ENCODE peak calls at places on chromosomes 5 and 9, in six cellular contexts. One of them, this sample, is unnamed.

GRCh38 chr5:166883016-166883415 is 1408.4 kb upstream of the WWC1 start:
- DNase-seq in A549: peak
- DNase-seq in CD8-positive, alpha-beta T cell: no peak
- DNase-seq in CD4-positive, alpha-beta memory T cell: no peak
- DNase-seq in substantia nigra: no peak
- DNase-seq in fibroblast of lung: peak
- DNase-seq in this sample: no peak

GRCh38 chr9:137313326-137313920 is 11.4 kb upstream of the NRARP start:
- DNase-seq in A549: no peak
- DNase-seq in CD8-positive, alpha-beta T cell: no peak
- DNase-seq in CD4-positive, alpha-beta memory T cell: no peak
- DNase-seq in substantia nigra: no peak
- DNase-seq in fibroblast of lung: no peak
- DNase-seq in this sample: no peak

GRCh38 chr5:141783599-141784296 is 94.5 kb downstream of the PCDH1 start:
- DNase-seq in A549: no peak
- DNase-seq in CD8-positive, alpha-beta T cell: no peak
- DNase-seq in CD4-positive, alpha-beta memory T cell: no peak
- DNase-seq in substantia nigra: peak
- DNase-seq in fibroblast of lung: peak
- DNase-seq in this sample: peak

GRCh38 chr5:127878174-127878750 is 175.1 kb downstream of the CCDC192 start:
- DNase-seq in A549: peak
- DNase-seq in CD8-positive, alpha-beta T cell: no peak
- DNase-seq in CD4-positive, alpha-beta memory T cell: no peak
- DNase-seq in substantia nigra: no peak
- DNase-seq in fibroblast of lung: peak
- DNase-seq in this sample: no peak

GRCh38 chr9:137866226-137867141 is 11.1 kb upstream of the CACNA1B start:
- DNase-seq in A549: no peak
- DNase-seq in CD8-positive, alpha-beta T cell: no peak
- DNase-seq in CD4-positive, alpha-beta memory T cell: no peak
- DNase-seq in substantia nigra: no peak
- DNase-seq in fibroblast of lung: no peak
- DNase-seq in this sample: no peak

GRCh38 chr5:92907914-92908606 is 673.0 kb downstream of the NR2F1-AS1 start:
- DNase-seq in A549: no peak
- DNase-seq in CD8-positive, alpha-beta T cell: no peak
- DNase-seq in CD4-positive, alpha-beta memory T cell: no peak
- DNase-seq in substantia nigra: no peak
- DNase-seq in fibroblast of lung: peak
- DNase-seq in this sample: no peak

GRCh38 chr9:99595796-99596195 is 225.9 kb upstream of the NR4A3 start:
- DNase-seq in A549: no peak
- DNase-seq in CD8-positive, alpha-beta T cell: no peak
- DNase-seq in CD4-positive, alpha-beta memory T cell: no peak
- DNase-seq in substantia nigra: no peak
- DNase-seq in fibroblast of lung: no peak
- DNase-seq in this sample: no peak

GRCh38 chr9:33080534-33080933 is 4.1 kb upstream of the SMU1 start:
- DNase-seq in A549: no peak
- DNase-seq in CD8-positive, alpha-beta T cell: no peak
- DNase-seq in CD4-positive, alpha-beta memory T cell: no peak
- DNase-seq in substantia nigra: no peak
- DNase-seq in fibroblast of lung: no peak
- DNase-seq in this sample: no peak

GRCh38 chr9:120235081-120235480 is 344.9 kb downstream of the CDK5RAP2 start:
- DNase-seq in A549: no peak
- DNase-seq in CD8-positive, alpha-beta T cell: no peak
- DNase-seq in CD4-positive, alpha-beta memory T cell: no peak
- DNase-seq in substantia nigra: no peak
- DNase-seq in fibroblast of lung: no peak
- DNase-seq in this sample: no peak

GRCh38 chr5:10625700-10626472 is 62.0 kb downstream of the ANKRD33B start:
- DNase-seq in A549: no peak
- DNase-seq in CD8-positive, alpha-beta T cell: no peak
- DNase-seq in CD4-positive, alpha-beta memory T cell: no peak
- DNase-seq in substantia nigra: no peak
- DNase-seq in fibroblast of lung: no peak
- DNase-seq in this sample: no peak
- H3K27ac ChIP-seq in A549: peak
- H3K27ac ChIP-seq in CD8-positive, alpha-beta T cell: no peak
- H3K27ac ChIP-seq in CD4-positive, alpha-beta memory T cell: no peak
- H3K27ac ChIP-seq in substantia nigra: no peak
- H3K27ac ChIP-seq in fibroblast of lung: no peak
- H3K27ac ChIP-seq in this sample: no peak

DNA sequence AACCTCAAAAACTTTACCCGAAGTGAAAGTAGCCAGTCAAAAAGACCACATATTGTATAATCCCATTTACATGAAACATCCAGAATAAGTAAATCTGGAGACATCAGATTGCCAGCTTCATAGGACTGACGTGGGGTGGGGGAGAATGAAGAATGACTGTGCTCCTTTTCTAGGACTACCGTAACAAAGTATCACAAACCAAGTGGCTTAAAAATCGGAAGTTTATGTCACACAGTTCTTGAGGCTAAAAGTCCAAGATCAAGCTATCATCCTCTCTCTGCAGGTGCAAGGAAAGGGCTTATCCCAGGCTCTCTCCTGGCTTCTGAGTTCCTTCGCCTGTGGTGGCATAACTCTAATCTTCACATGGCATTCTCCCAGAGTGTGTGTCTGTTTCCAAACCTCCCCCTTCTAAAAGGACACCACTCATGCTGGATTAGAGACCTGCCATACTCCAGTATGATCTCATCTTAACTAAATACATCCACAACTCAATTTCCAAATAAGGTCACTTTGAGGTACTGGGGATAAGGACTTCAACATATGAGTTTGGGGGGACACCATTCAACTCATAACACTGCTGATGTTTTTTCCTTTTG is 25.5 kb downstream of the ADAM19 start:
- DNase-seq in A549: no peak
- DNase-seq in CD8-positive, alpha-beta T cell: no peak
- DNase-seq in CD4-positive, alpha-beta memory T cell: no peak
- DNase-seq in substantia nigra: no peak
- DNase-seq in fibroblast of lung: peak
- DNase-seq in this sample: no peak
- H3K27ac ChIP-seq in A549: peak
- H3K27ac ChIP-seq in CD8-positive, alpha-beta T cell: no peak
- H3K27ac ChIP-seq in CD4-positive, alpha-beta memory T cell: peak
- H3K27ac ChIP-seq in substantia nigra: no peak
- H3K27ac ChIP-seq in fibroblast of lung: peak
- H3K27ac ChIP-seq in this sample: no peak

DNA sequence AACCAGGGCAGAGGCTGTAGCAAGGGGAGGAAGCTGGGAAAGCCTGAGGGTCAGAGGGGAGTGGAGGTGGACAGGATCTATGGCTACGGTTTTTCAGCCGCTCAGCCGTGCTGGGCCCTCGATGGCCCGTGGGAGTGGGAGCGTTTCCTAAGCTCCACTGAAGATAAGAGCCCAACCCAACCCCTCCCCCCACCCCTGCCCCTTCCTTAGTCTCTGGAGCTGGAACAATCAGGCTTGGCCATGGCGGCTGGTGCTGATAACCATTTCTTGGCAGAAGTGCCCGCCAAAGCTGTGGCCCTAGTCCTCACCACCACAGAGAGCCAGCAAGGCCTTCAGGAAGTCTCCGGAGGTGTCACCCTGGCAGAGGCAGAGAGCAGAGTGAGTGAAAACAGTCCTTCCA is 20.3 kb upstream of the TNIP1 start:
- DNase-seq in A549: no peak
- DNase-seq in CD8-positive, alpha-beta T cell: no peak
- DNase-seq in CD4-positive, alpha-beta memory T cell: no peak
- DNase-seq in substantia nigra: no peak
- DNase-seq in fibroblast of lung: no peak
- DNase-seq in this sample: no peak
- H3K27ac ChIP-seq in A549: no peak
- H3K27ac ChIP-seq in CD8-positive, alpha-beta T cell: no peak
- H3K27ac ChIP-seq in CD4-positive, alpha-beta memory T cell: no peak
- H3K27ac ChIP-seq in substantia nigra: no peak
- H3K27ac ChIP-seq in fibroblast of lung: no peak
- H3K27ac ChIP-seq in this sample: no peak

GRCh38 chr5:78727786-78728761 is 79.5 kb upstream of the LHFPL2 start:
- DNase-seq in A549: peak
- DNase-seq in CD8-positive, alpha-beta T cell: no peak
- DNase-seq in CD4-positive, alpha-beta memory T cell: no peak
- DNase-seq in substantia nigra: no peak
- DNase-seq in fibroblast of lung: no peak
- DNase-seq in this sample: no peak
- H3K27ac ChIP-seq in A549: peak
- H3K27ac ChIP-seq in CD8-positive, alpha-beta T cell: no peak
- H3K27ac ChIP-seq in CD4-positive, alpha-beta memory T cell: no peak
- H3K27ac ChIP-seq in substantia nigra: no peak
- H3K27ac ChIP-seq in fibroblast of lung: no peak
- H3K27ac ChIP-seq in this sample: no peak

GRCh38 chr9:76665458-76665857 is 98.8 kb upstream of the PCA3 start:
- DNase-seq in A549: no peak
- DNase-seq in CD8-positive, alpha-beta T cell: no peak
- DNase-seq in CD4-positive, alpha-beta memory T cell: no peak
- DNase-seq in substantia nigra: no peak
- DNase-seq in fibroblast of lung: no peak
- DNase-seq in this sample: no peak

GRCh38 chr9:76662476-76663281 is 101.6 kb upstream of the PCA3 start:
- DNase-seq in A549: no peak
- DNase-seq in CD8-positive, alpha-beta T cell: no peak
- DNase-seq in CD4-positive, alpha-beta memory T cell: no peak
- DNase-seq in substantia nigra: no peak
- DNase-seq in fibroblast of lung: no peak
- DNase-seq in this sample: no peak

GRCh38 chr9:76664120-76664519 is 100.1 kb upstream of the PCA3 start:
- DNase-seq in A549: no peak
- DNase-seq in CD8-positive, alpha-beta T cell: no peak
- DNase-seq in CD4-positive, alpha-beta memory T cell: no peak
- DNase-seq in substantia nigra: no peak
- DNase-seq in fibroblast of lung: no peak
- DNase-seq in this sample: no peak

GRCh38 chr9:76667521-76667957 is 96.7 kb upstream of the PCA3 start:
- DNase-seq in A549: no peak
- DNase-seq in CD8-positive, alpha-beta T cell: no peak
- DNase-seq in CD4-positive, alpha-beta memory T cell: no peak
- DNase-seq in substantia nigra: no peak
- DNase-seq in fibroblast of lung: peak
- DNase-seq in this sample: no peak
- H3K27ac ChIP-seq in A549: no peak
- H3K27ac ChIP-seq in CD8-positive, alpha-beta T cell: no peak
- H3K27ac ChIP-seq in CD4-positive, alpha-beta memory T cell: no peak
- H3K27ac ChIP-seq in substantia nigra: no peak
- H3K27ac ChIP-seq in fibroblast of lung: no peak
- H3K27ac ChIP-seq in this sample: no peak

GRCh38 chr5:180050106-180050929 is 21.2 kb downstream of the RNF130 start:
- DNase-seq in A549: no peak
- DNase-seq in CD8-positive, alpha-beta T cell: no peak
- DNase-seq in CD4-positive, alpha-beta memory T cell: no peak
- DNase-seq in substantia nigra: no peak
- DNase-seq in fibroblast of lung: no peak
- DNase-seq in this sample: no peak
- H3K27ac ChIP-seq in A549: no peak
- H3K27ac ChIP-seq in CD8-positive, alpha-beta T cell: no peak
- H3K27ac ChIP-seq in CD4-positive, alpha-beta memory T cell: no peak
- H3K27ac ChIP-seq in substantia nigra: no peak
- H3K27ac ChIP-seq in fibroblast of lung: no peak
- H3K27ac ChIP-seq in this sample: no peak

DNA sequence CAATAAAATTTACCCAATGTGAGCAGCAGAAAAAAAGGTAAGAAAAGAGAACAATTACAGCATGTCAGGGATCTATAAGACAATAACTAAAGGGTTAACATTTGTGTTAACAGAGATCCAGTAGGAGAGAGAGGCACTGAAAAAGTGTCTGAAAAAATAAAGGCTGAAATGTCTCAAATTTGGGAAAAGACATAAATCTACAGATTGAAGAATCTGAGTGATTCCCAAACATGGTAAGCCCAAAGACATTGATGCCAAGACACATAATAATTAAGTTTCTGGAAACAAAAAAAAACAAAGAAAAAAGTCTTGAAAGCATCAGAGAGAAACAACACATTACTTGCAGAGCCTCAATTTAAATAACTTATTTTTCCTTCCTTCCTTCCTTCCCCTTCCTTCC is 31.1 kb upstream of the ZNF782 start:
- DNase-seq in A549: no peak
- DNase-seq in CD8-positive, alpha-beta T cell: no peak
- DNase-seq in CD4-positive, alpha-beta memory T cell: no peak
- DNase-seq in substantia nigra: no peak
- DNase-seq in fibroblast of lung: no peak
- DNase-seq in this sample: no peak
- H3K27ac ChIP-seq in A549: no peak
- H3K27ac ChIP-seq in CD8-positive, alpha-beta T cell: no peak
- H3K27ac ChIP-seq in CD4-positive, alpha-beta memory T cell: no peak
- H3K27ac ChIP-seq in substantia nigra: no peak
- H3K27ac ChIP-seq in fibroblast of lung: no peak
- H3K27ac ChIP-seq in this sample: no peak

GRCh38 chr9:15147471-15147870 is 159.5 kb downstream of the TTC39B start:
- DNase-seq in A549: no peak
- DNase-seq in CD8-positive, alpha-beta T cell: no peak
- DNase-seq in CD4-positive, alpha-beta memory T cell: no peak
- DNase-seq in substantia nigra: no peak
- DNase-seq in fibroblast of lung: no peak
- DNase-seq in this sample: no peak

GRCh38 chr9:15139467-15139866 is 167.5 kb downstream of the TTC39B start:
- DNase-seq in A549: no peak
- DNase-seq in CD8-positive, alpha-beta T cell: no peak
- DNase-seq in CD4-positive, alpha-beta memory T cell: no peak
- DNase-seq in substantia nigra: no peak
- DNase-seq in fibroblast of lung: no peak
- DNase-seq in this sample: no peak

GRCh38 chr9:15146121-15146820 is 160.7 kb downstream of the TTC39B start:
- DNase-seq in A549: no peak
- DNase-seq in CD8-positive, alpha-beta T cell: no peak
- DNase-seq in CD4-positive, alpha-beta memory T cell: no peak
- DNase-seq in substantia nigra: no peak
- DNase-seq in fibroblast of lung: no peak
- DNase-seq in this sample: no peak

GRCh38 chr9:15144567-15145174 is 162.3 kb downstream of the TTC39B start:
- DNase-seq in A549: no peak
- DNase-seq in CD8-positive, alpha-beta T cell: no peak
- DNase-seq in CD4-positive, alpha-beta memory T cell: no peak
- DNase-seq in substantia nigra: no peak
- DNase-seq in fibroblast of lung: no peak
- DNase-seq in this sample: peak

GRCh38 chr9:15142903-15143534 is 164.0 kb downstream of the TTC39B start:
- DNase-seq in A549: peak
- DNase-seq in CD8-positive, alpha-beta T cell: no peak
- DNase-seq in CD4-positive, alpha-beta memory T cell: peak
- DNase-seq in substantia nigra: no peak
- DNase-seq in fibroblast of lung: peak
- DNase-seq in this sample: no peak
- H3K27ac ChIP-seq in A549: no peak
- H3K27ac ChIP-seq in CD8-positive, alpha-beta T cell: no peak
- H3K27ac ChIP-seq in CD4-positive, alpha-beta memory T cell: no peak
- H3K27ac ChIP-seq in substantia nigra: no peak
- H3K27ac ChIP-seq in fibroblast of lung: no peak
- H3K27ac ChIP-seq in this sample: no peak

This sample was measured in caudate nucleus.